ENCODE peak calls at places on chromosomes 12 and 14, in ten cellular contexts. One of them, this sample, is unnamed.

GRCh38 chr14:52546318-52546670 is 6.0 kb downstream of the TXNDC16 start:
- DNase-seq in GM12891: no peak
- DNase-seq in amygdala: no peak
- DNase-seq in stimulated activated CD4-positive, alpha-beta T cell treated with anti-CD3 and anti-CD28 coated beads, Interleukin-1b, Interleukin-23, amount 100 ng/mL, for 24 hours: no peak
- DNase-seq in fibroblast of mammary gland: no peak
- DNase-seq in NCI-H226: no peak
- DNase-seq in HTR-8/SVneo: no peak
- DNase-seq in iPS-NIHi11: no peak
- DNase-seq in GM12878: no peak
- DNase-seq in activated naive CD4-positive, alpha-beta T cell treated with Interleukin-2 at 50 U/mL for 16 hours: no peak
- DNase-seq in this sample: no peak

GRCh38 chr12:90338365-90338764 is 616.6 kb downstream of the CCER1 start:
- DNase-seq in HTR-8/SVneo: no peak
- DNase-seq in stimulated activated CD4-positive, alpha-beta T cell treated with anti-CD3 and anti-CD28 coated beads, Interleukin-1b, Interleukin-23, amount 100 ng/mL, for 24 hours: no peak
- DNase-seq in iPS-NIHi11: no peak
- DNase-seq in GM12878: no peak
- DNase-seq in amygdala: no peak
- DNase-seq in NCI-H226: no peak
- DNase-seq in activated naive CD4-positive, alpha-beta T cell treated with Interleukin-2 at 50 U/mL for 16 hours: no peak
- DNase-seq in GM12891: no peak
- DNase-seq in fibroblast of mammary gland: no peak
- DNase-seq in this sample: no peak

GRCh38 chr14:52000019-52000582 is 10.8 kb downstream of the RTRAF start:
- DNase-seq in amygdala: no peak
- DNase-seq in activated naive CD4-positive, alpha-beta T cell treated with Interleukin-2 at 50 U/mL for 16 hours: no peak
- DNase-seq in stimulated activated CD4-positive, alpha-beta T cell treated with anti-CD3 and anti-CD28 coated beads, Interleukin-1b, Interleukin-23, amount 100 ng/mL, for 24 hours: no peak
- DNase-seq in HTR-8/SVneo: no peak
- DNase-seq in iPS-NIHi11: no peak
- DNase-seq in GM12878: no peak
- DNase-seq in NCI-H226: no peak
- DNase-seq in GM12891: no peak
- DNase-seq in fibroblast of mammary gland: peak
- DNase-seq in this sample: no peak

GRCh38 chr12:12983420-12984035 is 16.5 kb downstream of the HEBP1 start:
- DNase-seq in iPS-NIHi11: peak
- DNase-seq in NCI-H226: peak
- DNase-seq in GM12891: no peak
- DNase-seq in activated naive CD4-positive, alpha-beta T cell treated with Interleukin-2 at 50 U/mL for 16 hours: no peak
- DNase-seq in GM12878: no peak
- DNase-seq in fibroblast of mammary gland: peak
- DNase-seq in HTR-8/SVneo: peak
- DNase-seq in amygdala: no peak
- DNase-seq in stimulated activated CD4-positive, alpha-beta T cell treated with anti-CD3 and anti-CD28 coated beads, Interleukin-1b, Interleukin-23, amount 100 ng/mL, for 24 hours: no peak
- DNase-seq in this sample: peak

GRCh38 chr14:75401356-75401755 is 26.5 kb upstream of the JDP2 start:
- DNase-seq in fibroblast of mammary gland: peak
- DNase-seq in GM12878: no peak
- DNase-seq in HTR-8/SVneo: no peak
- DNase-seq in NCI-H226: no peak
- DNase-seq in GM12891: no peak
- DNase-seq in iPS-NIHi11: peak
- DNase-seq in amygdala: no peak
- DNase-seq in activated naive CD4-positive, alpha-beta T cell treated with Interleukin-2 at 50 U/mL for 16 hours: no peak
- DNase-seq in stimulated activated CD4-positive, alpha-beta T cell treated with anti-CD3 and anti-CD28 coated beads, Interleukin-1b, Interleukin-23, amount 100 ng/mL, for 24 hours: no peak
- DNase-seq in this sample: no peak

GRCh38 chr14:34682787-34683321 is 31.5 kb downstream of the CFL2 start:
- DNase-seq in GM12878: no peak
- DNase-seq in stimulated activated CD4-positive, alpha-beta T cell treated with anti-CD3 and anti-CD28 coated beads, Interleukin-1b, Interleukin-23, amount 100 ng/mL, for 24 hours: no peak
- DNase-seq in GM12891: peak
- DNase-seq in NCI-H226: no peak
- DNase-seq in HTR-8/SVneo: no peak
- DNase-seq in activated naive CD4-positive, alpha-beta T cell treated with Interleukin-2 at 50 U/mL for 16 hours: no peak
- DNase-seq in iPS-NIHi11: no peak
- DNase-seq in fibroblast of mammary gland: no peak
- DNase-seq in amygdala: no peak
- DNase-seq in this sample: no peak

GRCh38 chr14:100320157-100320856 is 2.8 kb upstream of the SLC25A47 start:
- DNase-seq in HTR-8/SVneo: no peak
- DNase-seq in amygdala: no peak
- DNase-seq in iPS-NIHi11: no peak
- DNase-seq in stimulated activated CD4-positive, alpha-beta T cell treated with anti-CD3 and anti-CD28 coated beads, Interleukin-1b, Interleukin-23, amount 100 ng/mL, for 24 hours: no peak
- DNase-seq in fibroblast of mammary gland: no peak
- DNase-seq in NCI-H226: no peak
- DNase-seq in GM12878: no peak
- DNase-seq in GM12891: no peak
- DNase-seq in activated naive CD4-positive, alpha-beta T cell treated with Interleukin-2 at 50 U/mL for 16 hours: no peak
- DNase-seq in this sample: no peak

GRCh38 chr12:101856030-101856429 is 21.4 kb upstream of the DRAM1 start:
- DNase-seq in amygdala: no peak
- DNase-seq in activated naive CD4-positive, alpha-beta T cell treated with Interleukin-2 at 50 U/mL for 16 hours: no peak
- DNase-seq in iPS-NIHi11: no peak
- DNase-seq in NCI-H226: no peak
- DNase-seq in GM12891: no peak
- DNase-seq in stimulated activated CD4-positive, alpha-beta T cell treated with anti-CD3 and anti-CD28 coated beads, Interleukin-1b, Interleukin-23, amount 100 ng/mL, for 24 hours: no peak
- DNase-seq in HTR-8/SVneo: no peak
- DNase-seq in fibroblast of mammary gland: no peak
- DNase-seq in GM12878: no peak
- DNase-seq in this sample: no peak

GRCh38 chr14:77143071-77143470 is 1.5 kb upstream of the ZDHHC22 start:
- DNase-seq in stimulated activated CD4-positive, alpha-beta T cell treated with anti-CD3 and anti-CD28 coated beads, Interleukin-1b, Interleukin-23, amount 100 ng/mL, for 24 hours: no peak
- DNase-seq in iPS-NIHi11: no peak
- DNase-seq in activated naive CD4-positive, alpha-beta T cell treated with Interleukin-2 at 50 U/mL for 16 hours: no peak
- DNase-seq in HTR-8/SVneo: no peak
- DNase-seq in amygdala: no peak
- DNase-seq in GM12878: no peak
- DNase-seq in GM12891: no peak
- DNase-seq in fibroblast of mammary gland: no peak
- DNase-seq in NCI-H226: no peak
- DNase-seq in this sample: no peak

GRCh38 chr12:53840316-53840715 is 88.5 kb upstream of the CISTR start:
- DNase-seq in NCI-H226: no peak
- DNase-seq in iPS-NIHi11: no peak
- DNase-seq in activated naive CD4-positive, alpha-beta T cell treated with Interleukin-2 at 50 U/mL for 16 hours: no peak
- DNase-seq in stimulated activated CD4-positive, alpha-beta T cell treated with anti-CD3 and anti-CD28 coated beads, Interleukin-1b, Interleukin-23, amount 100 ng/mL, for 24 hours: no peak
- DNase-seq in HTR-8/SVneo: no peak
- DNase-seq in fibroblast of mammary gland: no peak
- DNase-seq in GM12891: no peak
- DNase-seq in amygdala: no peak
- DNase-seq in GM12878: no peak
- DNase-seq in this sample: no peak

GRCh38 chr12:83123039-83123438 is 436.3 kb downstream of the TMTC2 start:
- DNase-seq in iPS-NIHi11: no peak
- DNase-seq in GM12891: no peak
- DNase-seq in activated naive CD4-positive, alpha-beta T cell treated with Interleukin-2 at 50 U/mL for 16 hours: no peak
- DNase-seq in HTR-8/SVneo: no peak
- DNase-seq in GM12878: no peak
- DNase-seq in amygdala: no peak
- DNase-seq in stimulated activated CD4-positive, alpha-beta T cell treated with anti-CD3 and anti-CD28 coated beads, Interleukin-1b, Interleukin-23, amount 100 ng/mL, for 24 hours: no peak
- DNase-seq in fibroblast of mammary gland: peak
- DNase-seq in NCI-H226: no peak
- DNase-seq in this sample: no peak

GRCh38 chr12:85642810-85643209 is 193.4 kb downstream of the RASSF9 start:
- DNase-seq in NCI-H226: peak
- DNase-seq in GM12878: no peak
- DNase-seq in fibroblast of mammary gland: peak
- DNase-seq in iPS-NIHi11: peak
- DNase-seq in GM12891: no peak
- DNase-seq in activated naive CD4-positive, alpha-beta T cell treated with Interleukin-2 at 50 U/mL for 16 hours: no peak
- DNase-seq in amygdala: no peak
- DNase-seq in stimulated activated CD4-positive, alpha-beta T cell treated with anti-CD3 and anti-CD28 coated beads, Interleukin-1b, Interleukin-23, amount 100 ng/mL, for 24 hours: no peak
- DNase-seq in HTR-8/SVneo: no peak
- DNase-seq in this sample: no peak

GRCh38 chr14:46381674-46382073 is 269.9 kb downstream of the RPL10L start:
- DNase-seq in iPS-NIHi11: peak
- DNase-seq in GM12891: no peak
- DNase-seq in HTR-8/SVneo: no peak
- DNase-seq in GM12878: no peak
- DNase-seq in fibroblast of mammary gland: no peak
- DNase-seq in amygdala: no peak
- DNase-seq in stimulated activated CD4-positive, alpha-beta T cell treated with anti-CD3 and anti-CD28 coated beads, Interleukin-1b, Interleukin-23, amount 100 ng/mL, for 24 hours: no peak
- DNase-seq in NCI-H226: no peak
- DNase-seq in activated naive CD4-positive, alpha-beta T cell treated with Interleukin-2 at 50 U/mL for 16 hours: no peak
- DNase-seq in this sample: no peak

GRCh38 chr12:121712462-121713256 is at the start of gene TMEM120B:
- DNase-seq in stimulated activated CD4-positive, alpha-beta T cell treated with anti-CD3 and anti-CD28 coated beads, Interleukin-1b, Interleukin-23, amount 100 ng/mL, for 24 hours: peak
- DNase-seq in GM12891: peak
- DNase-seq in GM12878: no peak
- DNase-seq in iPS-NIHi11: peak
- DNase-seq in activated naive CD4-positive, alpha-beta T cell treated with Interleukin-2 at 50 U/mL for 16 hours: peak
- DNase-seq in NCI-H226: peak
- DNase-seq in amygdala: peak
- DNase-seq in fibroblast of mammary gland: peak
- DNase-seq in HTR-8/SVneo: peak
- DNase-seq in this sample: peak

GRCh38 chr14:64074961-64075619 is 219.1 kb downstream of the ESR2 start:
- DNase-seq in HTR-8/SVneo: peak
- DNase-seq in GM12878: no peak
- DNase-seq in GM12891: no peak
- DNase-seq in fibroblast of mammary gland: peak
- DNase-seq in NCI-H226: no peak
- DNase-seq in iPS-NIHi11: no peak
- DNase-seq in activated naive CD4-positive, alpha-beta T cell treated with Interleukin-2 at 50 U/mL for 16 hours: no peak
- DNase-seq in amygdala: no peak
- DNase-seq in stimulated activated CD4-positive, alpha-beta T cell treated with anti-CD3 and anti-CD28 coated beads, Interleukin-1b, Interleukin-23, amount 100 ng/mL, for 24 hours: no peak
- DNase-seq in this sample: peak

GRCh38 chr12:33423706-33424105 is 15.9 kb downstream of the SYT10 start:
- DNase-seq in stimulated activated CD4-positive, alpha-beta T cell treated with anti-CD3 and anti-CD28 coated beads, Interleukin-1b, Interleukin-23, amount 100 ng/mL, for 24 hours: no peak
- DNase-seq in GM12878: no peak
- DNase-seq in amygdala: no peak
- DNase-seq in HTR-8/SVneo: no peak
- DNase-seq in activated naive CD4-positive, alpha-beta T cell treated with Interleukin-2 at 50 U/mL for 16 hours: no peak
- DNase-seq in NCI-H226: peak
- DNase-seq in fibroblast of mammary gland: no peak
- DNase-seq in iPS-NIHi11: no peak
- DNase-seq in GM12891: no peak
- DNase-seq in this sample: no peak

GRCh38 chr12:32039341-32039740 is 67.3 kb upstream of the BICD1 start:
- DNase-seq in iPS-NIHi11: peak
- DNase-seq in fibroblast of mammary gland: peak
- DNase-seq in GM12891: no peak
- DNase-seq in amygdala: no peak
- DNase-seq in HTR-8/SVneo: no peak
- DNase-seq in NCI-H226: no peak
- DNase-seq in GM12878: no peak
- DNase-seq in activated naive CD4-positive, alpha-beta T cell treated with Interleukin-2 at 50 U/mL for 16 hours: no peak
- DNase-seq in stimulated activated CD4-positive, alpha-beta T cell treated with anti-CD3 and anti-CD28 coated beads, Interleukin-1b, Interleukin-23, amount 100 ng/mL, for 24 hours: no peak
- DNase-seq in this sample: no peak

GRCh38 chr12:39443704-39444234 is 849 bp upstream of the KIF21A start:
- DNase-seq in stimulated activated CD4-positive, alpha-beta T cell treated with anti-CD3 and anti-CD28 coated beads, Interleukin-1b, Interleukin-23, amount 100 ng/mL, for 24 hours: no peak
- DNase-seq in HTR-8/SVneo: no peak
- DNase-seq in GM12878: no peak
- DNase-seq in amygdala: no peak
- DNase-seq in NCI-H226: no peak
- DNase-seq in iPS-NIHi11: no peak
- DNase-seq in fibroblast of mammary gland: no peak
- DNase-seq in GM12891: no peak
- DNase-seq in activated naive CD4-positive, alpha-beta T cell treated with Interleukin-2 at 50 U/mL for 16 hours: no peak
- DNase-seq in this sample: no peak

GRCh38 chr14:105075364-105076295 is 10.4 kb upstream of the GPR132 start:
- DNase-seq in NCI-H226: peak
- DNase-seq in GM12878: no peak
- DNase-seq in amygdala: no peak
- DNase-seq in fibroblast of mammary gland: no peak
- DNase-seq in GM12891: peak
- DNase-seq in activated naive CD4-positive, alpha-beta T cell treated with Interleukin-2 at 50 U/mL for 16 hours: no peak
- DNase-seq in stimulated activated CD4-positive, alpha-beta T cell treated with anti-CD3 and anti-CD28 coated beads, Interleukin-1b, Interleukin-23, amount 100 ng/mL, for 24 hours: no peak
- DNase-seq in iPS-NIHi11: peak
- DNase-seq in HTR-8/SVneo: no peak
- DNase-seq in this sample: no peak

GRCh38 chr12:111211910-111212757 is 156.8 kb downstream of the PHETA1 start:
- DNase-seq in fibroblast of mammary gland: no peak
- DNase-seq in iPS-NIHi11: peak
- DNase-seq in GM12891: no peak
- DNase-seq in HTR-8/SVneo: no peak
- DNase-seq in amygdala: no peak
- DNase-seq in activated naive CD4-positive, alpha-beta T cell treated with Interleukin-2 at 50 U/mL for 16 hours: no peak
- DNase-seq in stimulated activated CD4-positive, alpha-beta T cell treated with anti-CD3 and anti-CD28 coated beads, Interleukin-1b, Interleukin-23, amount 100 ng/mL, for 24 hours: no peak
- DNase-seq in NCI-H226: no peak
- DNase-seq in GM12878: no peak
- DNase-seq in this sample: no peak

GRCh38 chr12:120094485-120094884 is 22.1 kb downstream of the RAB35 start:
- DNase-seq in iPS-NIHi11: peak
- DNase-seq in fibroblast of mammary gland: no peak
- DNase-seq in GM12891: no peak
- DNase-seq in GM12878: no peak
- DNase-seq in amygdala: no peak
- DNase-seq in NCI-H226: no peak
- DNase-seq in stimulated activated CD4-positive, alpha-beta T cell treated with anti-CD3 and anti-CD28 coated beads, Interleukin-1b, Interleukin-23, amount 100 ng/mL, for 24 hours: no peak
- DNase-seq in HTR-8/SVneo: no peak
- DNase-seq in activated naive CD4-positive, alpha-beta T cell treated with Interleukin-2 at 50 U/mL for 16 hours: no peak
- DNase-seq in this sample: no peak

GRCh38 chr14:61585598-61586538 is 109.4 kb upstream of the HIF1A start:
- DNase-seq in amygdala: no peak
- DNase-seq in HTR-8/SVneo: no peak
- DNase-seq in iPS-NIHi11: no peak
- DNase-seq in GM12878: no peak
- DNase-seq in GM12891: no peak
- DNase-seq in NCI-H226: no peak
- DNase-seq in fibroblast of mammary gland: peak
- DNase-seq in stimulated activated CD4-positive, alpha-beta T cell treated with anti-CD3 and anti-CD28 coated beads, Interleukin-1b, Interleukin-23, amount 100 ng/mL, for 24 hours: no peak
- DNase-seq in activated naive CD4-positive, alpha-beta T cell treated with Interleukin-2 at 50 U/mL for 16 hours: no peak
- DNase-seq in this sample: no peak

GRCh38 chr14:55122441-55122986 is 6.5 kb upstream of the LGALS3 start:
- DNase-seq in amygdala: no peak
- DNase-seq in HTR-8/SVneo: no peak
- DNase-seq in activated naive CD4-positive, alpha-beta T cell treated with Interleukin-2 at 50 U/mL for 16 hours: no peak
- DNase-seq in GM12878: no peak
- DNase-seq in fibroblast of mammary gland: peak
- DNase-seq in GM12891: no peak
- DNase-seq in NCI-H226: peak
- DNase-seq in iPS-NIHi11: no peak
- DNase-seq in stimulated activated CD4-positive, alpha-beta T cell treated with anti-CD3 and anti-CD28 coated beads, Interleukin-1b, Interleukin-23, amount 100 ng/mL, for 24 hours: no peak
- DNase-seq in this sample: no peak

GRCh38 chr12:92457458-92458195 is 245.2 kb upstream of the PLEKHG7 start:
- DNase-seq in activated naive CD4-positive, alpha-beta T cell treated with Interleukin-2 at 50 U/mL for 16 hours: no peak
- DNase-seq in GM12878: no peak
- DNase-seq in GM12891: no peak
- DNase-seq in NCI-H226: no peak
- DNase-seq in stimulated activated CD4-positive, alpha-beta T cell treated with anti-CD3 and anti-CD28 coated beads, Interleukin-1b, Interleukin-23, amount 100 ng/mL, for 24 hours: no peak
- DNase-seq in iPS-NIHi11: no peak
- DNase-seq in fibroblast of mammary gland: peak
- DNase-seq in amygdala: no peak
- DNase-seq in HTR-8/SVneo: no peak
- DNase-seq in this sample: no peak

GRCh38 chr14:26478967-26479366 is 118.9 kb downstream of the NOVA1 start:
- DNase-seq in NCI-H226: no peak
- DNase-seq in GM12891: no peak
- DNase-seq in amygdala: no peak
- DNase-seq in iPS-NIHi11: no peak
- DNase-seq in HTR-8/SVneo: no peak
- DNase-seq in GM12878: no peak
- DNase-seq in activated naive CD4-positive, alpha-beta T cell treated with Interleukin-2 at 50 U/mL for 16 hours: no peak
- DNase-seq in fibroblast of mammary gland: no peak
- DNase-seq in stimulated activated CD4-positive, alpha-beta T cell treated with anti-CD3 and anti-CD28 coated beads, Interleukin-1b, Interleukin-23, amount 100 ng/mL, for 24 hours: no peak
- DNase-seq in this sample: no peak

GRCh38 chr14:73457935-73458218 is 469 bp downstream of the NUMB start:
- DNase-seq in NCI-H226: no peak
- DNase-seq in HTR-8/SVneo: peak
- DNase-seq in GM12878: no peak
- DNase-seq in GM12891: no peak
- DNase-seq in stimulated activated CD4-positive, alpha-beta T cell treated with anti-CD3 and anti-CD28 coated beads, Interleukin-1b, Interleukin-23, amount 100 ng/mL, for 24 hours: no peak
- DNase-seq in amygdala: no peak
- DNase-seq in activated naive CD4-positive, alpha-beta T cell treated with Interleukin-2 at 50 U/mL for 16 hours: no peak
- DNase-seq in iPS-NIHi11: no peak
- DNase-seq in fibroblast of mammary gland: no peak
- DNase-seq in this sample: peak

GRCh38 chr12:122060069-122060468 is 18.5 kb upstream of the MLXIP start:
- DNase-seq in HTR-8/SVneo: no peak
- DNase-seq in fibroblast of mammary gland: no peak
- DNase-seq in GM12878: no peak
- DNase-seq in amygdala: no peak
- DNase-seq in activated naive CD4-positive, alpha-beta T cell treated with Interleukin-2 at 50 U/mL for 16 hours: no peak
- DNase-seq in iPS-NIHi11: no peak
- DNase-seq in NCI-H226: no peak
- DNase-seq in GM12891: no peak
- DNase-seq in stimulated activated CD4-positive, alpha-beta T cell treated with anti-CD3 and anti-CD28 coated beads, Interleukin-1b, Interleukin-23, amount 100 ng/mL, for 24 hours: no peak
- DNase-seq in this sample: no peak

GRCh38 chr12:10358969-10359368 is 30.9 kb downstream of the KLRK1 start:
- DNase-seq in HTR-8/SVneo: no peak
- DNase-seq in activated naive CD4-positive, alpha-beta T cell treated with Interleukin-2 at 50 U/mL for 16 hours: no peak
- DNase-seq in iPS-NIHi11: no peak
- DNase-seq in amygdala: no peak
- DNase-seq in GM12891: no peak
- DNase-seq in GM12878: no peak
- DNase-seq in fibroblast of mammary gland: no peak
- DNase-seq in NCI-H226: no peak
- DNase-seq in stimulated activated CD4-positive, alpha-beta T cell treated with anti-CD3 and anti-CD28 coated beads, Interleukin-1b, Interleukin-23, amount 100 ng/mL, for 24 hours: no peak
- DNase-seq in this sample: no peak